ENCODE peak calls at places on chromosomes 11 and 22, in four cellular contexts. S, U, Q and E are unnamed samples.
A peak's percentile ranks its signal among the peaks of the same experiment; 100 is the strongest.

GRCh38 chr22:22460635-22461034 is 47.9 kb downstream of the ZNF280B start:
- DNase-seq in Q (peak; percentile 10), S (peak; percentile 91), U (no peak), E (no peak)

GRCh38 chr22:38944653-38945052 is 12.8 kb upstream of the APOBEC3A start:
- DNase-seq in U (no peak), S (no peak), Q (no peak), E (no peak)

GRCh38 chr11:40434941-40435340 is 1024.5 kb downstream of the LRRC4C start:
- DNase-seq in S (no peak), Q (no peak), U (no peak), E (no peak)

GRCh38 chr22:23458663-23459541 is 121.2 kb downstream of the IGLL1 start:
- DNase-seq in Q (no peak), U (no peak), S (no peak), E (no peak)

GRCh38 chr22:31282748-31283468 is 9.4 kb downstream of the PIK3IP1 start:
- DNase-seq in S (no peak), Q (no peak), U (no peak), E (no peak)

GRCh38 chr11:47400813-47401279 is 7.5 kb upstream of the SLC39A13 start:
- DNase-seq in U (no peak), S (peak; percentile 45), Q (peak; percentile 83), E (no peak)

GRCh38 chr22:40107244-40107643 is 70.5 kb upstream of the TNRC6B start:
- DNase-seq in U (no peak), S (no peak), Q (no peak), E (no peak)

GRCh38 chr11:110184974-110185597 is 91.9 kb downstream of the ZC3H12C start:
- DNase-seq in U (no peak), S (no peak), Q (no peak), E (no peak)

GRCh38 chr22:17357688-17358087 is 11.6 kb upstream of the CECR2 start:
- DNase-seq in S (no peak), Q (no peak), U (no peak), E (no peak)

GRCh38 chr22:23970816-23971482 is 3.3 kb downstream of the DDT start:
- DNase-seq in U (peak; percentile 36), Q (no peak), S (peak; percentile 14), E (no peak)

GRCh38 chr11:87020764-87021365 is 16.9 kb upstream of the TMEM135 start:
- DNase-seq in S (no peak), Q (no peak), U (no peak), E (no peak)

GRCh38 chr22:29155966-29156365 is 49.7 kb upstream of the EMID1 start:
- DNase-seq in S (no peak), Q (no peak), U (no peak), E (no peak)

GRCh38 chr11:30196400-30197206 is 34.2 kb upstream of the FSHB start:
- DNase-seq in S (peak; percentile 34), U (peak; percentile 89), Q (peak; percentile 37), E (peak; percentile 83)

GRCh38 chr11:134178275-134178674 is 45.5 kb downstream of the NCAPD3 start:
- DNase-seq in S (no peak), U (no peak), Q (no peak), E (no peak)

GRCh38 chr11:12306830-12307229 is 70.5 kb upstream of the PARVA start:
- DNase-seq in Q (no peak), U (no peak), S (no peak), E (no peak)

GRCh38 chr11:11028017-11028692 is 170.3 kb upstream of the ZBED5 start:
- DNase-seq in U (peak; percentile 88), Q (peak; percentile 27), S (peak; percentile 63), E (peak; percentile 86)

GRCh38 chr11:48193876-48194275 is 22.7 kb upstream of the OR4B1 start:
- DNase-seq in U (no peak), S (no peak), Q (no peak), E (no peak)

GRCh38 chr11:107780775-107781174 is 68.9 kb upstream of the SLN start:
- DNase-seq in U (no peak), S (no peak), Q (no peak), E (no peak)

GRCh38 chr11:117456027-117456720 is 128.5 kb downstream of the CEP164 start:
- DNase-seq in U (no peak), Q (no peak), S (no peak), E (no peak)

GRCh38 chr22:19175602-19176174 is 2.8 kb downstream of the SLC25A1 start:
- DNase-seq in S (no peak), U (no peak), Q (no peak), E (no peak)

GRCh38 chr22:50607366-50608020 is 6.9 kb downstream of the MAPK8IP2 start:
- DNase-seq in S (no peak), Q (no peak), U (no peak), E (no peak)

GRCh38 chr11:128725630-128726461 is 32.0 kb downstream of the FLI1 start:
- DNase-seq in Q (no peak), S (no peak), U (no peak), E (no peak)

GRCh38 chr11:32374261-32374711 is 61.1 kb downstream of the WT1 start:
- DNase-seq in S (peak; percentile 75), U (peak; percentile 89), Q (peak; percentile 45), E (peak; percentile 86)

GRCh38 chr11:34243620-34244493 is 114.0 kb downstream of the ABTB2 start:
- DNase-seq in U (no peak), Q (no peak), S (peak; percentile 39), E (no peak)

GRCh38 chr11:89420981-89421380 is 70.2 kb downstream of the NOX4 start:
- DNase-seq in U (no peak), Q (no peak), S (no peak), E (no peak)

GRCh38 chr11:122103366-122103765 is 12.6 kb downstream of the BLID start:
- DNase-seq in U (no peak), S (no peak), Q (no peak), E (no peak)

GRCh38 chr11:112128483-112129121 is 35.3 kb downstream of the IL18 start:
- DNase-seq in Q (peak; percentile 14), U (no peak), S (no peak), E (no peak)

GRCh38 chr22:45740236-45740635 is 68.6 kb downstream of the ATXN10 start:
- DNase-seq in U (no peak), Q (no peak), S (no peak), E (no peak)

GRCh38 chr11:57426754-57427691 is at the start of gene SLC43A3:
- DNase-seq in S (peak; percentile 89), U (peak; percentile 83), Q (peak; percentile 80), E (peak; percentile 73)

DNA sequence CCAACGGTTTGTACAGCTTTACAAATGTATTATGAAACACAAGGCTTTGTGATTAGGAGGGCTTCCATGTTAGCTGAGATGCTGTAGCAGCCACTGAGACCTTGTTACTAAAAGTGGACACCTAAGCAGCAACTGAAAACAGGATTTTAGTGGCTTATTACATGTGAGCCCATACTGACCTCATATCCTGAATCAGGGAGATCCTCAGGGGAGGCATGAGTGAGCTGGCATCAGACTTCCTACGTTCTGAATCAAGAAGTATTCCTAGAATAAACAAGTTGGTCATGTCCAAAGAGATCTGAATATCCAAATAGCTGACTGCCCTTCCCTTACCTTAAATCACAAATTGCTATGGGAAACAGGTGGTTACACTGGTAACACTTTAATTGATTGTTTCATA is 59.1 kb upstream of the SCUBE2 start:
- DNase-seq in U (peak; percentile 3), S (no peak), Q (no peak), E (no peak)
- TF ChIP-seq TEAD4 in U (no peak), S (no peak), Q (no peak), E (no peak)

GRCh38 chr11:93287434-93287833 is 43.1 kb upstream of the DEUP1 start:
- DNase-seq in Q (no peak), S (no peak), U (no peak), E (no peak)
- TF ChIP-seq TEAD4 in Q (no peak), S (no peak), U (no peak), E (no peak)

DNA sequence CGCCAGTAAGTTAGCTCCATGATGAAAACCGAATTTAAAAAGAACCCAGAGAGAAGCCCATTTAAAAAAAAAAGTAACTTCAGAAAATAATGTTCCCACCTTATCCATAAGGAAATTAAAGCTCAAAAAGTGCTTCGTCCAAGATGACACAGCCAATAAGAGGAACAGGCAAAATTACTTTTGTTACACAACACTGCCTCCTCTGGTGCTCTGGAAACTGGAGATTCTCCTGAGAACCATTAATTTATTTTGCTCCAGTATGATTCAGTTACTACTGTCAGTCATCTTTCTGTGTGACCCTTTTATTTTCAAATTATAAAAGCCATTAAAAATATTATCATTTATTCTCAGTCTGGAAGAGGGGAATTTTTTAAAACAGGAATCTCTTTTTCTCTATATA is 2.0 kb downstream of the IFT27 start:
- DNase-seq in U (no peak), Q (peak; percentile 43), S (no peak), E (no peak)
- TF ChIP-seq TEAD4 in U (no peak), Q (no peak), S (no peak), E (no peak)

DNA sequence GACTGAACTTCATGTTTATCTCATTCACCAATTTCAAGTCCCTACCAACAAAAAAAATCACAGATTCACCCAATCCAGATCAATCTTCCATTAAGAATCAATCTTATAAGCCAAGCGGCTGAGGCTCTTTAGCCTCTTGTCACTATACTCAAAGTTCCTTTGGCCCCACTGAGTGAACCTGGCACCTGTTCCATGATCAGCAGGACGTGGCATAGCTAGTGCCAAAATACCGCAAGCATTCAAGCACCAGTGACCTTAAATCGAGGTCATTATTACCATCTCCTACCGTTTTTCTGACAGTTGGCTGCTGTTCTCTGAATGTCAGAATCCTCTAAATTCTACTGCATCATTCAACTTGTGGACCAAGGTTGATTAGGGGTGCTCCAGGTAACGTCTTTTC is 141.2 kb downstream of the CADM1 start:
- DNase-seq in S (no peak), Q (no peak), U (no peak), E (no peak)
- TF ChIP-seq TEAD4 in S (no peak), Q (no peak), U (no peak), E (no peak)